ENCODE peak calls at places on chromosomes 2 and 18, in seven cellular contexts. One of them, this sample, is unnamed.

GRCh38 chr2:20359131-20359530 is 8.5 kb upstream of the PUM2 start:
- DNase-seq in psoas muscle: no peak
- DNase-seq in tibial nerve: no peak
- DNase-seq in nephron progenitor cell: no peak
- DNase-seq in epithelial cell of esophagus: no peak
- DNase-seq in left lung: no peak
- DNase-seq in uterus: no peak
- DNase-seq in this sample: no peak

GRCh38 chr2:67835266-67835665 is 227.5 kb downstream of the C1D start:
- DNase-seq in psoas muscle: no peak
- DNase-seq in tibial nerve: no peak
- DNase-seq in nephron progenitor cell: no peak
- DNase-seq in epithelial cell of esophagus: no peak
- DNase-seq in left lung: no peak
- DNase-seq in uterus: no peak
- DNase-seq in this sample: no peak

GRCh38 chr2:207123776-207124391 is 41.9 kb downstream of the KLF7 start:
- DNase-seq in psoas muscle: no peak
- DNase-seq in tibial nerve: no peak
- DNase-seq in nephron progenitor cell: no peak
- DNase-seq in epithelial cell of esophagus: no peak
- DNase-seq in left lung: no peak
- DNase-seq in uterus: no peak
- DNase-seq in this sample: no peak

GRCh38 chr2:170077830-170078569 is 99.9 kb upstream of the MYO3B start:
- DNase-seq in psoas muscle: no peak
- DNase-seq in tibial nerve: no peak
- DNase-seq in nephron progenitor cell: no peak
- DNase-seq in epithelial cell of esophagus: no peak
- DNase-seq in left lung: no peak
- DNase-seq in uterus: no peak
- DNase-seq in this sample: no peak

GRCh38 chr2:68946117-68946516 is 6.6 kb downstream of the GKN2 start:
- DNase-seq in psoas muscle: no peak
- DNase-seq in tibial nerve: no peak
- DNase-seq in nephron progenitor cell: no peak
- DNase-seq in epithelial cell of esophagus: no peak
- DNase-seq in left lung: no peak
- DNase-seq in uterus: no peak
- DNase-seq in this sample: no peak

GRCh38 chr2:158999458-158999857 is 31.0 kb downstream of the TANC1 start:
- DNase-seq in psoas muscle: no peak
- DNase-seq in tibial nerve: no peak
- DNase-seq in nephron progenitor cell: no peak
- DNase-seq in epithelial cell of esophagus: peak
- DNase-seq in left lung: no peak
- DNase-seq in uterus: no peak
- DNase-seq in this sample: no peak

GRCh38 chr18:41731887-41732286 is 223.1 kb upstream of the PIK3C3 start:
- DNase-seq in psoas muscle: no peak
- DNase-seq in tibial nerve: no peak
- DNase-seq in nephron progenitor cell: no peak
- DNase-seq in epithelial cell of esophagus: peak
- DNase-seq in left lung: no peak
- DNase-seq in uterus: no peak
- DNase-seq in this sample: no peak

GRCh38 chr2:75602724-75603342 is 42.1 kb upstream of the EVA1A start:
- DNase-seq in psoas muscle: no peak
- DNase-seq in tibial nerve: no peak
- DNase-seq in nephron progenitor cell: no peak
- DNase-seq in epithelial cell of esophagus: peak
- DNase-seq in left lung: peak
- DNase-seq in uterus: no peak
- DNase-seq in this sample: no peak

GRCh38 chr2:232550351-232551261 is at the start of the genes EIF4E2 and TIGD1:
- DNase-seq in psoas muscle: peak
- DNase-seq in tibial nerve: peak
- DNase-seq in nephron progenitor cell: peak
- DNase-seq in epithelial cell of esophagus: peak
- DNase-seq in left lung: peak
- DNase-seq in uterus: peak
- DNase-seq in this sample: peak

GRCh38 chr2:109614715-109615636 is 812 bp downstream of the SOWAHC start:
- DNase-seq in psoas muscle: peak
- DNase-seq in tibial nerve: no peak
- DNase-seq in nephron progenitor cell: peak
- DNase-seq in epithelial cell of esophagus: peak
- DNase-seq in left lung: peak
- DNase-seq in uterus: peak
- DNase-seq in this sample: no peak

GRCh38 chr2:109612991-109613921 is 510 bp downstream of the SEPTIN10 start:
- DNase-seq in psoas muscle: peak
- DNase-seq in tibial nerve: peak
- DNase-seq in nephron progenitor cell: no peak
- DNase-seq in epithelial cell of esophagus: peak
- DNase-seq in left lung: no peak
- DNase-seq in uterus: peak
- DNase-seq in this sample: peak

GRCh38 chr2:109616184-109616583 is 2.0 kb downstream of the SOWAHC start:
- DNase-seq in psoas muscle: no peak
- DNase-seq in tibial nerve: no peak
- DNase-seq in nephron progenitor cell: no peak
- DNase-seq in epithelial cell of esophagus: no peak
- DNase-seq in left lung: no peak
- DNase-seq in uterus: no peak
- DNase-seq in this sample: no peak

GRCh38 chr2:109613922-109614714 is at the start of the genes SEPTIN10 and SOWAHC:
- DNase-seq in psoas muscle: peak
- DNase-seq in tibial nerve: peak
- DNase-seq in nephron progenitor cell: peak
- DNase-seq in epithelial cell of esophagus: peak
- DNase-seq in left lung: peak
- DNase-seq in uterus: peak
- DNase-seq in this sample: peak

DNA sequence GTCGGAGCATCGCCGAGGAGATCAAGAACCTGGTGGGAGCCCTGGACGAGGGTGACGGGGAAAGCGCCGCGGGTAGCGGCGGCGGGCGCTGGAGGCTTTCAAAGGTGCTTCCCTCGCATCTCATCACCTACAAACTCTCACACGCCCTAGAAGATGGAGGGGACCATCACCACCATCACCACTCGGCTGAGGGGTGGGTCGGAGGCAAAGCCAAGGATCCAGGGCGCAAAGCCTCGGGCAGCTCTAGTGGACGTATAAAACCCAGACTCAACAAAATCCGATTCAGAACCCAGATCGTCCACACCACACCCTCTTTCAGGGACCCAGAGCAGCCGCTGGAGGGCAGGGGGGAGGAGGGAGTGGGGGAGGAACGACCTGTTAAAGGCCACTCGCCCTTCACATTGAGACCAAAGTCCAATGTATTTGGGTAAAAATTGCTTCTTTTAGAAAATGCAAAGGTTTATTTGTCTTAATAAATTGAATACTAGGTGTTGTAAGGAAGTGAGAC is 1.5 kb downstream of the SOWAHC start:
- DNase-seq in psoas muscle: no peak
- DNase-seq in tibial nerve: no peak
- DNase-seq in nephron progenitor cell: peak
- DNase-seq in epithelial cell of esophagus: peak
- DNase-seq in left lung: no peak
- DNase-seq in uterus: no peak
- DNase-seq in this sample: no peak
- TF ChIP-seq CTCF in psoas muscle: no peak
- TF ChIP-seq CTCF in tibial nerve: no peak
- TF ChIP-seq CTCF in nephron progenitor cell: no peak
- TF ChIP-seq CTCF in epithelial cell of esophagus: peak
- TF ChIP-seq CTCF in left lung: no peak
- TF ChIP-seq CTCF in uterus: no peak
- TF ChIP-seq CTCF in this sample: no peak

GRCh38 chr2:201090574-201090973 is 18.8 kb downstream of the NDUFB3 start:
- DNase-seq in psoas muscle: no peak
- DNase-seq in tibial nerve: no peak
- DNase-seq in nephron progenitor cell: no peak
- DNase-seq in epithelial cell of esophagus: no peak
- DNase-seq in left lung: no peak
- DNase-seq in uterus: no peak
- DNase-seq in this sample: no peak

DNA sequence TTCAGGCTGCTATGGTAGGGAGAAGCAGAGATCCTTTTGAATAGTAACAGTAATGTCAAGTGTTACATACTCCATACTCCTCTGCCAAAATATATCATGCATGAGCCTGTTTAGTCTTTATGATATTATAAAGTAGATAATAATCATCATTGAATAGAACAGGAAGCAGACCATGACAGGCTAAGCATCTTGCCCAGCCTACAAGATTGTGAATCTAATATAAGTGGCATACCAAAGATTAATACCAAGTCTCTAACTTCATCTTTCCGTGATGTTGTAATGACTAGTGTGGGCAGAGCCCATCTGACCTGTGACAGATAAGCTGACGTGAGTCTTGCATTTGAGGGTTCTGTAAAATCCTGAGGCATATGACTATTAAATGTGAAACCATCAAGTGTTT is 13.1 kb downstream of the NDUFB3 start:
- DNase-seq in psoas muscle: no peak
- DNase-seq in tibial nerve: no peak
- DNase-seq in nephron progenitor cell: no peak
- DNase-seq in epithelial cell of esophagus: no peak
- DNase-seq in left lung: no peak
- DNase-seq in uterus: no peak
- DNase-seq in this sample: no peak
- TF ChIP-seq CTCF in psoas muscle: no peak
- TF ChIP-seq CTCF in tibial nerve: no peak
- TF ChIP-seq CTCF in nephron progenitor cell: no peak
- TF ChIP-seq CTCF in epithelial cell of esophagus: no peak
- TF ChIP-seq CTCF in left lung: no peak
- TF ChIP-seq CTCF in uterus: no peak
- TF ChIP-seq CTCF in this sample: no peak

DNA sequence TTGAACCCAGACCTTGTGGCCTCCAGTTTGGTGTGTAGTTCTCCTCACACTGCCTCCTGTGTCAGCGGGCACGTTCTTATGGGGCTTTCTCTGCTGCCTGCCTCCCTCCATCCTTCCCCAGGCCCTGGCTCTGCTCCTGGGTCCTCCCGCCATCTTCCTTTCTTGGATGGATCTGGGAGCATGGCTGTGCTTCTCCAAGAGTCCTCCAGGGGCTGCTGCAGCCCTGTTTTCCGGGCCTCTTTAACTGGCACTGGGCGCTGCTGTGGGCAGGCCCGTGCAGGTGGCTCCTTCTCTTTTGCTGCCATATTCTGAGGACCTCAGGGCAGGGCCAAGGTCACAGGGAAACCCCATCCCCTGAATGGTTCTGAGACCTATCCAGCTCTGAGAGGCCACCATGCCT is 17.8 kb downstream of the THNSL2 start:
- DNase-seq in psoas muscle: no peak
- DNase-seq in tibial nerve: no peak
- DNase-seq in nephron progenitor cell: no peak
- DNase-seq in epithelial cell of esophagus: peak
- DNase-seq in left lung: no peak
- DNase-seq in uterus: no peak
- DNase-seq in this sample: no peak
- TF ChIP-seq CTCF in psoas muscle: no peak
- TF ChIP-seq CTCF in tibial nerve: no peak
- TF ChIP-seq CTCF in nephron progenitor cell: peak
- TF ChIP-seq CTCF in epithelial cell of esophagus: peak
- TF ChIP-seq CTCF in left lung: no peak
- TF ChIP-seq CTCF in uterus: no peak
- TF ChIP-seq CTCF in this sample: no peak

GRCh38 chr2:43139996-43140621 is 86.3 kb downstream of the ZFP36L2 start:
- DNase-seq in psoas muscle: peak
- DNase-seq in tibial nerve: peak
- DNase-seq in nephron progenitor cell: peak
- DNase-seq in epithelial cell of esophagus: no peak
- DNase-seq in left lung: no peak
- DNase-seq in uterus: peak
- DNase-seq in this sample: no peak

GRCh38 chr2:43143756-43144155 is 82.7 kb downstream of the ZFP36L2 start:
- DNase-seq in psoas muscle: peak
- DNase-seq in tibial nerve: no peak
- DNase-seq in nephron progenitor cell: no peak
- DNase-seq in epithelial cell of esophagus: no peak
- DNase-seq in left lung: no peak
- DNase-seq in uterus: no peak
- DNase-seq in this sample: no peak

GRCh38 chr2:43144265-43144664 is 82.1 kb downstream of the ZFP36L2 start:
- DNase-seq in psoas muscle: no peak
- DNase-seq in tibial nerve: no peak
- DNase-seq in nephron progenitor cell: no peak
- DNase-seq in epithelial cell of esophagus: no peak
- DNase-seq in left lung: no peak
- DNase-seq in uterus: no peak
- DNase-seq in this sample: no peak

GRCh38 chr2:43146083-43146482 is 80.3 kb downstream of the ZFP36L2 start:
- DNase-seq in psoas muscle: no peak
- DNase-seq in tibial nerve: no peak
- DNase-seq in nephron progenitor cell: no peak
- DNase-seq in epithelial cell of esophagus: no peak
- DNase-seq in left lung: no peak
- DNase-seq in uterus: no peak
- DNase-seq in this sample: no peak

DNA sequence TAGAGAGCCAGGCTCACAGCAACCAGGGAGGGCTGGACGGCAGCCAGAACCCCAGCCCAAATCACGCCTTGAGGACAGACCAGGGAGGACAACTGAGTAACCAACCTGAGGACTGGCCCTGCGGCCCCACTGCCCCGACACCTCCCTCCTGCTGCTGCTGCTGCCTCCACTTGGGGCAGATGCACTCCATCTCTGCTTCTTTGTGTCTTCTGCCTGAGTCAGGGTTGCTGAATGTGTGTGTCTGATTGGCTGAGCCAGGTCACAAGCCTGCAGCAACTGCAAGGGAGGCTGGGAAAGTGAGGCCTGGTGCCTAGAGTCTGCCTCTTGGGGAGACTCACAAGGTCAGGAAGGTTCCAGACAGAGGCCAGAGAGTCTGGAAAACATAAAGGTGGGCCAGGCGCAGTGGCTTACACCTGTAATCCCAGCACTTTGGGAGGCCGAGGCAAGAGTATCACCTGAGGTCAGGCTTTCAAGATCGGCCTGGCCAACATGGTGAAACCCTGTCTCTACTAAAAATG is 83.4 kb downstream of the ZFP36L2 start:
- DNase-seq in psoas muscle: peak
- DNase-seq in tibial nerve: no peak
- DNase-seq in nephron progenitor cell: no peak
- DNase-seq in epithelial cell of esophagus: peak
- DNase-seq in left lung: no peak
- DNase-seq in uterus: no peak
- DNase-seq in this sample: no peak
- TF ChIP-seq CTCF in psoas muscle: no peak
- TF ChIP-seq CTCF in tibial nerve: no peak
- TF ChIP-seq CTCF in nephron progenitor cell: no peak
- TF ChIP-seq CTCF in epithelial cell of esophagus: no peak
- TF ChIP-seq CTCF in left lung: no peak
- TF ChIP-seq CTCF in uterus: no peak
- TF ChIP-seq CTCF in this sample: no peak

This sample was measured in dorsolateral prefrontal cortex.